ENCODE peak calls at places on chromosome 1, in nine cellular contexts. B is fibroblast of mammary gland; A is NCI-H774; F is NCI-H1694 treated with DMSO at 0.1 percent for 48 hours; W is HEK293T; D is stimulated activated CD8-positive, alpha-beta memory T cell treated with anti-CD3 and anti-CD28 coated beads, Interleukin-7, amount 100 ng/mL, for 1 hour; O is MV-4-11; J is iPS-NIHi11; S is stimulated activated CD4-positive, alpha-beta T cell treated with anti-CD3 and anti-CD28 coated beads, Interleukin-12 subunit alpha, Interleukin-12 subunit beta, amount 100 ng/mL, for 4 hours. R is an unnamed sample.

GRCh38 chr1:995665-996633 is 3.9 kb downstream of the HES4 start:
- DNase-seq in D (no peak), J (peak; percentile 11), B (no peak), A (no peak), S (no peak), O (no peak), F (no peak), W (no peak), R (no peak)

GRCh38 chr1:225882699-225883615 is 777 bp upstream of the TMEM63A start:
- DNase-seq in D (no peak), B (peak; percentile 38), S (peak; percentile 40), F (no peak), J (peak; percentile 68), A (peak; percentile 27), W (peak; percentile 60), O (peak; percentile 19), R (no peak)

GRCh38 chr1:243739335-243740003 is 110.6 kb downstream of the AKT3 start:
- DNase-seq in S (no peak), D (no peak), O (no peak), B (no peak), F (no peak), J (no peak), W (no peak), A (no peak), R (no peak)

GRCh38 chr1:228141871-228142615 is 2.0 kb downstream of the GUK1 start:
- DNase-seq in A (no peak), W (no peak), O (no peak), D (no peak), S (no peak), B (no peak), J (no peak), F (no peak), R (peak; percentile 13)

GRCh38 chr1:112110031-112110430 is 120.6 kb upstream of the KCND3 start:
- DNase-seq in B (no peak), S (no peak), D (no peak), W (no peak), F (no peak), J (no peak), A (no peak), O (no peak), R (no peak)

GRCh38 chr1:23585321-23586022 is 26.2 kb upstream of the ID3 start:
- DNase-seq in O (peak; percentile 78), J (no peak), A (no peak), D (no peak), W (no peak), S (no peak), B (peak; percentile 99), F (no peak), R (no peak)

GRCh38 chr1:208256091-208256490 is 11.9 kb upstream of the PLXNA2 start:
- DNase-seq in D (no peak), B (no peak), A (no peak), O (no peak), J (no peak), F (no peak), W (no peak), S (no peak), R (no peak)

GRCh38 chr1:244969355-244970235 is 105.3 kb upstream of the HNRNPU start:
- DNase-seq in D (peak; percentile 27), S (no peak), A (peak; percentile 81), O (peak; percentile 71), J (peak; percentile 63), F (peak; percentile 85), B (peak; percentile 90), W (peak; percentile 70), R (peak; percentile 76)

GRCh38 chr1:223837206-223837605 is 8.5 kb downstream of the TP53BP2 start:
- DNase-seq in F (no peak), B (no peak), O (no peak), J (no peak), S (no peak), D (no peak), A (no peak), W (peak; percentile 27), R (no peak)

R was measured in GF-D8.